ENCODE peak calls at places on chromosome 16, in nine cellular contexts. T is fibroblast of pulmonary artery, G is thoracic aorta, I is prostate gland, P is heart right ventricle, L is bronchial epithelial cell, J is tibial artery, A is uterus, R is neural progenitor cell. E is an unnamed sample.

GRCh38 chr16:785563-786535 is 2.3 kb downstream of the RPUSD1 start:
- DNase-seq in R (peak; percentile 89), J (no peak), G (no peak), A (peak; percentile 37), T (peak; percentile 59), L (peak; percentile 18), I (peak; percentile 43), P (peak; percentile 31), E (peak; percentile 32)

GRCh38 chr16:56355786-56356275 is 69.5 kb downstream of the AMFR start:
- DNase-seq in G (no peak), R (no peak), J (peak; percentile 55), I (no peak), T (no peak), A (peak; percentile 11), L (no peak), P (no peak), E (no peak)

GRCh38 chr16:10940501-10941079 is 1.7 kb downstream of the DEXI start:
- DNase-seq in I (no peak), G (no peak), P (no peak), R (no peak), A (no peak), J (no peak), T (no peak), L (no peak), E (no peak)

GRCh38 chr16:82695806-82696205 is 69.0 kb downstream of the CDH13 start:
- DNase-seq in I (no peak), P (no peak), G (no peak), A (no peak), R (no peak), J (no peak), T (no peak), L (no peak), E (no peak)

GRCh38 chr16:27080870-27081269 is 14.1 kb downstream of the C16orf82 start:
- DNase-seq in L (no peak), R (peak; percentile 48), J (peak; percentile 1), T (peak; percentile 8), A (no peak), G (no peak), I (no peak), P (no peak), E (no peak)

GRCh38 chr16:14015948-14016347 is 55.2 kb upstream of the MRTFB start:
- DNase-seq in R (no peak), P (no peak), T (peak; percentile 73), L (peak; percentile 94), J (peak; percentile 72), I (no peak), G (no peak), A (no peak), E (peak; percentile 67)

GRCh38 chr16:31360296-31360695 is 5.3 kb downstream of the ITGAX start:
- DNase-seq in A (no peak), I (no peak), T (no peak), P (no peak), G (no peak), J (no peak), L (no peak), R (no peak), E (no peak)

GRCh38 chr16:3759736-3760135 is 42.4 kb upstream of the TRAP1 start:
- DNase-seq in A (no peak), G (no peak), J (no peak), I (no peak), R (no peak), P (no peak), T (no peak), L (no peak), E (no peak)

GRCh38 chr16:8430401-8430800 is 159.9 kb downstream of the TMEM114 start:
- DNase-seq in P (no peak), L (no peak), J (no peak), I (no peak), A (no peak), T (no peak), R (no peak), G (no peak), E (no peak)

DNA sequence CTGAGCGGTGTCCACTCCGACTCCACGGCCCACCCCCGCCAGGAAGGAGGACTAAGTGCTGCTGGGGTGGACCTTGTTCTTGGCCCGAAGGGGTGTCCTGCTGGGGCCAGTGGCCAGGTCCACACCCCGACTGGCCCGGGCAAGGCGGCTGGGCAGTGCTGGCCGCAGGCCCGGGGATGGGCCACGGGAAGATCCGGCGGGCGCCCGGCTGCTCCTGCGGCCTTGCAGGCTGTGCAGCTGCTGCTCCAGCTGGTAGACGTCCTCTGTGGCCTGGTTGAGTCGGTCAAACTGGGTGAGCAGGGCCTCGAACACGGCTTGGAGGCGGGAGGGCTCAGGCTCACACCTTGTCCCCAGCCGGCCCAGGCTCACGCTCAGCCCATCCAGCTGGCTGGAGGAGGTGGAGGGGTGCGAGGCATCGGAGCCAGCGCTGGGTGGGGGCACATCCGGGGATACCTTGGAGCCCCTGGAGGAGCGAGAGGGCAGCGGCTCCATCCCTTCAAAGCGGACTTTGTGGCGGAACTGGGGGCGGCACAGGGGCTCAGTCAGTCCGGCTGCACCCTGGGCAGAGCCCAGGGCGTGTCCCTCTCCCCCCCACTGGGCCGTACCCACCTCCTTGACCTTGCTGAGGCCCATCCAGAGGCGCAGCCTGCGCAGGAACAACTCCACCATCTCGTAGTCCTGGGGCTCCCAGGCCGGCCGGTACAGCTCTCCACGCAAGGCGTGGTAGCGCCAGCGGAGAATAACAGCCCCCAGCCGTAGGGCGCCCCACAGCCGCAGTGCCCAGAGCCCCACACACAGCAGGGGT is 42.1 kb downstream of the TSC2 start:
- DNase-seq in T (no peak), A (no peak), P (no peak), G (no peak), I (no peak), R (no peak), L (no peak), J (no peak), E (no peak)
- H3K4me3 ChIP-seq in T (no peak overlapping the region), A (no peak overlapping the region), P (no peak overlapping the region), G (no peak overlapping the region), I (no peak overlapping the region), R (no peak overlapping the region), L (no peak overlapping the region), J (no peak overlapping the region), E (no peak overlapping the region)

GRCh38 chr16:85374571-85374872 is 238.6 kb upstream of the GSE1 start:
- DNase-seq in R (no peak), A (no peak), P (no peak), I (no peak), G (no peak), T (no peak), L (no peak), J (no peak), E (no peak)

GRCh38 chr16:85375282-85375681 is 237.8 kb upstream of the GSE1 start:
- DNase-seq in R (no peak), P (no peak), J (no peak), I (no peak), L (no peak), G (no peak), T (no peak), A (no peak), E (no peak)

GRCh38 chr16:85371948-85372347 is 241.2 kb upstream of the GSE1 start:
- DNase-seq in P (no peak), I (no peak), A (no peak), J (no peak), G (no peak), R (no peak), T (no peak), L (no peak), E (no peak)

GRCh38 chr16:85372627-85373372 is 240.3 kb upstream of the GSE1 start:
- DNase-seq in G (peak; percentile 58), P (no peak), A (no peak), R (no peak), I (no peak), L (peak; percentile 78), T (peak; percentile 57), J (peak; percentile 90), E (peak; percentile 67)

DNA sequence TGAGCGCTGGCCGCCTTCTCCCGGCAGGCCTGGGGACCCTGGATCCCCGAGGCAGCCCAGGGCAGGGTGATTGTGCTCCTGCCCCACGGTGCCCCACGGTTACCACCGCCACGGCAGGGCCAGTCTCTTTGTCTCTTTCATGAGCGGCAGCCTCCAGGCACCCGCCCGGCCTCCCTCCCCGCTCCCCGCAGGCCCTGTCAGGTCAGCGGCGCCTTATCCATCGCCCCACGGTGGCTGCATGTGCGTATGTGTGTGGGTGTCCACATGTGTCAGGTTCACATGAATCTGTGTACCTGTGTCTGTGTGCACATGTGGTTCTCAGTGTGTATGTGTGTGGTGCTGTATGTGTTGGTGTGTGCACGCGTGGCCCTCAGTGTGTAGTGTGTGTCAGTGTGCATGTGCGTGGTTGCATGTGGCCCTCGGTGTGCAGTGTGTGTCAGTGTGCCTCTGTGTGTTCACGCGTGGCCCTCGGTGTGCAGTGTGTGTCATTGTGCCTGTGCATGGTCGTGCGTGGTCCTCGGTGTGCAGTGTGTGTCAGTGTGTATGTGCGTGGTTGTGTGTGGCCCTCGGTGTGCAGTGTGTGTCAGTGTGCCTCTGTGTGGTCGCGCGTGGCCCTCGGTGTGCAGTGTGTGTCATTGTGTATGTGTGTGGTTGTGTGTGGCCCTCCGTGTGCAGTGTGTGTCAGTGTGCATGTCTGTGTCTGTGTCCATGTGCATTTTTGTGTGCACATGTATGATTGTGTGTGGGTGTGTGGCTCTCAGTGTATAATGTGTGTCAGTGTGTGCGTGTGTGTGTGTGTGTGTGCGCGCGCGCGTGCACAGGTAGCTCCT is 239.2 kb upstream of the GSE1 start:
- DNase-seq in G (no peak), P (no peak), J (no peak), T (no peak), L (no peak), A (no peak), R (no peak), I (no peak), E (no peak)
- TF ChIP-seq CTCF in G (no peak), P (no peak), J (no peak), T (no peak), L (no peak), A (no peak), R (no peak), I (no peak), E (no peak)

DNA sequence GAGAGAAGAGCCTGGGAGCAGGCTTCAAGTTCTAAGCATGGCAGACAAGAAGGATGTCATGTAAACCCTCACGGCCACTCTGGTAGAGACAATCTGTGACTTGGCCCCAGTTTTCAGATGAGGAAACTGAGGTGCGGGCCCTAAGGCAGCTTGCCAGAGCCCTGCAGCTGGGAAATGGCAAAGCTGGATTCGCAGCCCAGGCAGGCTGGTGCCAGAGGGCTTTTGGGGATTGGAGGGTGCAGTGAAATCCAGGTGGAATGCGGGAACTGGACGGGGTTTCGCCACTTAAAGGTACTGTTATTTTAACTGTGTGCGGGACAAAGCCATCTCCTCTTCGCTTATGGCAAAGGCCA is 477 bp upstream of the OSGIN1 start:
- DNase-seq in A (no peak), R (no peak), I (peak; percentile 21), L (peak; percentile 61), J (no peak), P (no peak), T (peak; percentile 78), G (no peak), E (no peak)
- H3K4me3 ChIP-seq in A (peak overlapping the region; percentile 56), R (no peak overlapping the region), I (peak overlapping the region; percentile 52), L (peak overlapping the region; percentile 62), J (peak overlapping the region; percentile 67), P (peak overlapping the region; percentile 64), T (peak overlapping the region; percentile 17), G (peak overlapping the region; percentile 83), E (peak overlapping the region; percentile 50)

DNA sequence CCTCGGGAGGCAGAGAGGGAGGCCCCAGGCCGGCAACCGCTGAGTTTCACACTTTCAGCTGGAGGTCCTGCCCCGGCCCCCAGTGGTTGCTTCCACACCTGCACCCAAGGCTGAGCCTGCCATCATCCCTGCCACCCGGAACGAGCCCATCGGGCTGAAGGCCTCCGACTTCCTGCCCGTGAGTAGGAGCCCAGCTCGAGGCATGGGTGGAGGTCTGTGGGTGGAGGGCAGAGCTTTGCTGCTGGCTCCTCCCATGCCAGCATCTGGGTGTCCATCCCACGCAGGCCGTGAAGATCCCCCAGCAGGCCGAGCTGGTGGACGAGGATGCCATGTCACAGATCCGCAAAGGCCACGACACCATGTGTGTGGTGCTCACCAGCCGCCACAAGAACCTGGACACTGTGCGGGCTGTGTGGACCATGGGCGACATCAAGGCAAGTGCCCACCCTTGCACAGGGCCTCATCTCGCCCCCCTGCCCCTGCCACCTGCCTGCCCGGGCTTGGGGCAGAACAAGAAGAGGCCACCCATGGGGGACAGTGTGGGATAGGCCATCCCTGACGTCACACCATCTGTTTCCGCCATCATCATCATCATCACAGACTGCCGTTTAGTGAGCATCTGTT is 19.6 kb downstream of the KATNB1 start:
- DNase-seq in I (no peak), L (no peak), R (no peak), J (no peak), A (no peak), T (no peak), P (no peak), G (no peak), E (no peak)
- TF ChIP-seq CTCF in I (no peak), L (no peak), R (no peak), J (no peak), A (no peak), T (no peak), P (no peak), G (no peak), E (no peak)